ENCODE peak calls at places on chromosome 3, in four cellular contexts. One of them, this sample, is unnamed.

GRCh38 chr3:179308006-179308405 is 14.8 kb upstream of the ZNF639 start:
- DNase-seq in IMR-90: peak; percentile 10
- DNase-seq in fibroblast of the aortic adventitia: peak; percentile 17
- DNase-seq in fibroblast of pulmonary artery: no peak
- DNase-seq in this sample: no peak

GRCh38 chr3:40268708-40269524 is 40.6 kb upstream of the EIF1B start:
- DNase-seq in IMR-90: no peak
- DNase-seq in fibroblast of the aortic adventitia: no peak
- DNase-seq in fibroblast of pulmonary artery: no peak
- DNase-seq in this sample: no peak

GRCh38 chr3:106811376-106811775 is 565.9 kb upstream of the CCDC54 start:
- DNase-seq in IMR-90: peak; percentile 88
- DNase-seq in fibroblast of the aortic adventitia: peak; percentile 85
- DNase-seq in fibroblast of pulmonary artery: peak; percentile 76
- DNase-seq in this sample: peak; percentile 84

GRCh38 chr3:30347679-30348216 is 258.7 kb upstream of the TGFBR2 start:
- DNase-seq in IMR-90: peak; percentile 92
- DNase-seq in fibroblast of the aortic adventitia: peak; percentile 90
- DNase-seq in fibroblast of pulmonary artery: peak; percentile 84
- DNase-seq in this sample: peak; percentile 98

GRCh38 chr3:65412591-65412990 is 626.1 kb downstream of the MAGI1 start:
- DNase-seq in IMR-90: no peak
- DNase-seq in fibroblast of the aortic adventitia: no peak
- DNase-seq in fibroblast of pulmonary artery: no peak
- DNase-seq in this sample: no peak

GRCh38 chr3:196284396-196284795 is 3.1 kb downstream of the PCYT1A start:
- DNase-seq in IMR-90: peak; percentile 37
- DNase-seq in fibroblast of the aortic adventitia: peak; percentile 18
- DNase-seq in fibroblast of pulmonary artery: no peak
- DNase-seq in this sample: peak; percentile 59

GRCh38 chr3:29065211-29065785 is 215.6 kb upstream of the RBMS3 start:
- DNase-seq in IMR-90: peak; percentile 99
- DNase-seq in fibroblast of the aortic adventitia: peak; percentile 97
- DNase-seq in fibroblast of pulmonary artery: peak; percentile 99
- DNase-seq in this sample: peak; percentile 99

GRCh38 chr3:163508212-163508611 is 1570.1 kb downstream of the SI start:
- DNase-seq in IMR-90: no peak
- DNase-seq in fibroblast of the aortic adventitia: no peak
- DNase-seq in fibroblast of pulmonary artery: no peak
- DNase-seq in this sample: no peak

GRCh38 chr3:72595927-72596610 is 252.2 kb downstream of the SHQ1 start:
- DNase-seq in IMR-90: no peak
- DNase-seq in fibroblast of the aortic adventitia: no peak
- DNase-seq in fibroblast of pulmonary artery: no peak
- DNase-seq in this sample: no peak

GRCh38 chr3:62999158-62999557 is 123.9 kb upstream of the CADPS start:
- DNase-seq in IMR-90: no peak
- DNase-seq in fibroblast of the aortic adventitia: no peak
- DNase-seq in fibroblast of pulmonary artery: no peak
- DNase-seq in this sample: no peak

GRCh38 chr3:152298393-152299242 is 29.9 kb downstream of the MBNL1 start:
- DNase-seq in IMR-90: peak; percentile 99
- DNase-seq in fibroblast of the aortic adventitia: peak; percentile 99
- DNase-seq in fibroblast of pulmonary artery: peak; percentile 99
- DNase-seq in this sample: peak; percentile 98

GRCh38 chr3:150183619-150184425 is 213.1 kb upstream of the PFN2 start:
- DNase-seq in IMR-90: peak; percentile 83
- DNase-seq in fibroblast of the aortic adventitia: peak; percentile 90
- DNase-seq in fibroblast of pulmonary artery: peak; percentile 84
- DNase-seq in this sample: peak; percentile 84

GRCh38 chr3:116741462-116741861 is 31.9 kb downstream of the TUSC7 start:
- DNase-seq in IMR-90: no peak
- DNase-seq in fibroblast of the aortic adventitia: no peak
- DNase-seq in fibroblast of pulmonary artery: no peak
- DNase-seq in this sample: no peak

GRCh38 chr3:179421500-179421899 is 29.8 kb downstream of the GNB4 start:
- DNase-seq in IMR-90: peak; percentile 41
- DNase-seq in fibroblast of the aortic adventitia: peak; percentile 67
- DNase-seq in fibroblast of pulmonary artery: peak; percentile 69
- DNase-seq in this sample: peak; percentile 66

GRCh38 chr3:197021729-197022404 is 7.8 kb downstream of the MELTF start:
- DNase-seq in IMR-90: no peak
- DNase-seq in fibroblast of the aortic adventitia: no peak
- DNase-seq in fibroblast of pulmonary artery: no peak
- DNase-seq in this sample: no peak

DNA sequence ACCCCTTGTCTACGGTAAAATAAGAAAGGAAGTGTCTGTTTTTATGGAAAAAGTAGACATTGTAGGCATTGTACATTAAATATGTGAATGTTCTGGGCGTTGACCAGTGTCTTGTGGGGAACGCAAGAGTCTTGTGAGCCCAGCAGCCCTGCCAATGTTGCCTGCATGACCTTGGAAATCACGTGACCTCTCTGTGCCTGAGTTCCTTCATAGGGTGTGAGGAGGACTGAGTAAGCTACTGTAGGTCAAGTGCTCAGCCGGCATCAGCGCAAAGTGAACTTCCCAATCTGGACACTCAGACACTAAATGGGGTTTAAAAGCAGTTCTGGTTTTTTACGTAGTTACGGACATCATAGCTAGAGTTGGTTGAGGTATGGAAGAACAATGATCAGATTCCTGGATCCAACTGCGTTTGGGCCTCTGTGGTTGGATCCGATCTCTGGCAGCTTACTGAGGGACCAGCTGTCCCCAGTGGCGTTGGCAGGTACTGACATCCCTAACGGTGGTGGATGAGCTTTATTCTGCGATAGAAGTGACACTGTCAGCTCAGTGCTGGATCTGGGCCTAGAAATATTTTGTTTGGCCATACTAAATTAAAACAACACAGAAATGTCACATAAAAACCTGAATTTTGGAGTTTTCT is 63.8 kb downstream of the SPSB4 start:
- DNase-seq in IMR-90: no peak
- DNase-seq in fibroblast of the aortic adventitia: no peak
- DNase-seq in fibroblast of pulmonary artery: no peak
- DNase-seq in this sample: no peak
- TF ChIP-seq CTCF in IMR-90: peak; percentile 10
- TF ChIP-seq CTCF in fibroblast of the aortic adventitia: peak; percentile 43
- TF ChIP-seq CTCF in fibroblast of pulmonary artery: peak; percentile 24
- TF ChIP-seq CTCF in this sample: peak; percentile 32

GRCh38 chr3:81837071-81837593 is 75.7 kb upstream of the GBE1 start:
- DNase-seq in IMR-90: no peak
- DNase-seq in fibroblast of the aortic adventitia: no peak
- DNase-seq in fibroblast of pulmonary artery: no peak
- DNase-seq in this sample: no peak
- H3K4me3 ChIP-seq in IMR-90: no peak overlapping the region
- H3K4me3 ChIP-seq in fibroblast of the aortic adventitia: no peak overlapping the region
- H3K4me3 ChIP-seq in fibroblast of pulmonary artery: no peak overlapping the region
- H3K4me3 ChIP-seq in this sample: no peak overlapping the region

DNA sequence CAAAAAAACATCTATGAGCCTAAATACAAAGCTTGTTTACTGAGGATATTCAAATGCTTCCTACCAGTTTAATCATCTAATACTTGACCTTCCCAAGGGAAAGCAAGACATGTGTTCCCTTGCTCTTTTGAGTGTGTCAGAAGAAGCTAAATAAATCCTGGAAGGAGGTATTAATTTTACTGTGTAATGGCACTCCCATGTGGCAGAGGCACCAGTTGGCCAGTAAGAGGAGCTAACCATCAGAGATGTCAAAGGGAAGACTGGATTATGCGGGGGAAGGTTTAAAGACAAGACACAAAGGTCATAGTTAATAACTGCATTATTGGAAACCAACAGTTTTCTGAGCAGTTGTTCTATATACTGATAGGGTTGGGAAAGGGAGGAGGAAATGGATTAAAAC is 125.1 kb downstream of the SUCLG2 start:
- DNase-seq in IMR-90: no peak
- DNase-seq in fibroblast of the aortic adventitia: no peak
- DNase-seq in fibroblast of pulmonary artery: no peak
- DNase-seq in this sample: no peak
- TF ChIP-seq CTCF in IMR-90: no peak
- TF ChIP-seq CTCF in fibroblast of the aortic adventitia: no peak
- TF ChIP-seq CTCF in fibroblast of pulmonary artery: no peak
- TF ChIP-seq CTCF in this sample: no peak

GRCh38 chr3:48561045-48561736 is 2.4 kb downstream of the UCN2 start:
- DNase-seq in IMR-90: peak; percentile 64
- DNase-seq in fibroblast of the aortic adventitia: peak; percentile 35
- DNase-seq in fibroblast of pulmonary artery: peak; percentile 47
- DNase-seq in this sample: peak; percentile 52

GRCh38 chr3:48562367-48563095 is 1.1 kb downstream of the UCN2 start:
- DNase-seq in IMR-90: no peak
- DNase-seq in fibroblast of the aortic adventitia: no peak
- DNase-seq in fibroblast of pulmonary artery: no peak
- DNase-seq in this sample: no peak

GRCh38 chr3:48558446-48559134 is 2.0 kb upstream of the PFKFB4 start:
- DNase-seq in IMR-90: no peak
- DNase-seq in fibroblast of the aortic adventitia: no peak
- DNase-seq in fibroblast of pulmonary artery: no peak
- DNase-seq in this sample: no peak

GRCh38 chr3:48563382-48563918 is at the start of gene UCN2:
- DNase-seq in IMR-90: peak; percentile 21
- DNase-seq in fibroblast of the aortic adventitia: peak; percentile 22
- DNase-seq in fibroblast of pulmonary artery: peak; percentile 41
- DNase-seq in this sample: peak; percentile 62

DNA sequence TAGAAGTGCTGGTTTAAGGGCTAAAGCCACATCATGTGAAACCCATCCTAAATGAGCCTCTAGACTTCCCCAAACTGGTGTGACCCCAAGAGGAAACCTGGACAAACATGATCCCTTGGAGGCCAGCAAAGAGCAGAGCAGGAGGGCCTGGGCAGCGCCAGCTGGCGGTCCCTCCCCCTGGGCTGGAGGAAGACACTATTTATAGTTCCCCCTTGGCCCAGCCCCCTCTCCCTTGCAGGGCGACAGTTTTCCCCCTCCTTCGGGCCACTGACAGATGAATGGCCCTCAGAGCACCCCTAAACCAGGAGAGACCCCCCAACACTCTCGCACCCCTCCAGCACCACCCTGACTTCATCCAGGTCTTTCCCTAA is 2.9 kb downstream of the UCN2 start:
- DNase-seq in IMR-90: no peak
- DNase-seq in fibroblast of the aortic adventitia: no peak
- DNase-seq in fibroblast of pulmonary artery: no peak
- DNase-seq in this sample: no peak
- H3K4me3 ChIP-seq in IMR-90: peak overlapping the region; percentile 28
- H3K4me3 ChIP-seq in fibroblast of the aortic adventitia: no peak overlapping the region
- H3K4me3 ChIP-seq in fibroblast of pulmonary artery: no peak overlapping the region
- H3K4me3 ChIP-seq in this sample: peak overlapping the region; percentile 3

DNA sequence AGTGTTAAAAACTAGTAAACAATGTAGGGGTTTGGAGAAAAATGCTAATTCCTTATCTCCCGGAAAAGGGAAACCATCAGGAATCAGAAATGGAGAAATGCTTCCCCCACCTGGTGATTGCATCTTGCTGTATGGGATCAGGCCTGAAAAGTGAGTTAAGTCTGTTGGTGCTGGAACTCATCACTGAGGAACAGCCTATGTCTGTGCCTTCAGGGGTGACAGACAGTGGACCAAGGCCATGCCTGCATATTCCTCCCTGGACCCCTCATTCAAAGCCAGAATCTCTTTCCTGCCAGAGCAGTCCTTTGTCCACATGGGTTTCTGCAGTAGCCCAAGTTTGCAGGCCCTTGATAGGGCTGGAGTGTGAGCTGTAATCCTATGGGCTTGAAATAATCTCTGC is 160.8 kb upstream of the CTDSPL start:
- DNase-seq in IMR-90: no peak
- DNase-seq in fibroblast of the aortic adventitia: peak; percentile 29
- DNase-seq in fibroblast of pulmonary artery: peak; percentile 3
- DNase-seq in this sample: peak; percentile 37
- TF ChIP-seq CTCF in IMR-90: no peak
- TF ChIP-seq CTCF in fibroblast of the aortic adventitia: peak; percentile 23
- TF ChIP-seq CTCF in fibroblast of pulmonary artery: no peak
- TF ChIP-seq CTCF in this sample: peak; percentile 32

DNA sequence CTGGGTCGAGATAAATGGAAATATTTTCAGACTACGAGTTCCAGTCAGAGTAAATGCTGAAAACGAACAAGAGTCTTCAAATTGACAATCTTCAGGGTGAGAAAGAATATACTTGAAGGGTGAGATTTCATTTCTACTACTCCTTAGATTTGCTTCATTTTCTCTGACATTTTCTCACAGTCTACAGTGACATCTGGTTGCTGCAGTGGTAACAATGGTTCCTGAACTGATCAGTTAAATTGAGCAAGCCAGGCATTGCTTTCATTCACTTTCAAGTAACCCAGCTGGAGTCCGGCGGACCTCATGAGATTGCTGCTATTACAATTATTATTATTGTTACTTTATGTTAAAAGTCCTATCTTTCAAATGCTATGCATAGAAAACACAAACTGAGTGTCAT is 337.1 kb downstream of the VGLL3 start:
- DNase-seq in IMR-90: no peak
- DNase-seq in fibroblast of the aortic adventitia: no peak
- DNase-seq in fibroblast of pulmonary artery: no peak
- DNase-seq in this sample: no peak
- H3K4me3 ChIP-seq in IMR-90: no peak overlapping the region
- H3K4me3 ChIP-seq in fibroblast of the aortic adventitia: no peak overlapping the region
- H3K4me3 ChIP-seq in fibroblast of pulmonary artery: no peak overlapping the region
- H3K4me3 ChIP-seq in this sample: no peak overlapping the region

DNA sequence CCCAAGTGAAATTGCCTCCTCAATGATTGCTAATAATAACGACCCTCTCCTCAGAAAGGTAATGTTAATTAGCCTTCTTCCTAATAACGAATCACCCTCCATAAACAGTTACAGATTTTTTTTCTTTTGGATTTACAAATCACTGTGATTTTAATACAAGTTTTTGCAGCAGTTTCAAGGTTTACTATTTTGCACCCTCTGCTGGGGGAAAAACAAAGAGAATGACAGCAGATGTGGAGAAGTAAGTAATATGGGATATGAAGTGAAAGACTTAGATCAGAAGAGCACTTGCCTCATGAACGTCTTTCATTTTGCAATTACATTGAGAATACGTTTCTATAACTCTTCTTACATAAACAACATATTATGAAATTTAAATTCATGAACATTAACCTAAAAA is 16.1 kb upstream of the CNTN3 start:
- DNase-seq in IMR-90: peak; percentile 59
- DNase-seq in fibroblast of the aortic adventitia: peak; percentile 74
- DNase-seq in fibroblast of pulmonary artery: peak; percentile 71
- DNase-seq in this sample: peak; percentile 47
- TF ChIP-seq CTCF in IMR-90: peak; percentile 55
- TF ChIP-seq CTCF in fibroblast of the aortic adventitia: peak; percentile 56
- TF ChIP-seq CTCF in fibroblast of pulmonary artery: peak; percentile 54
- TF ChIP-seq CTCF in this sample: peak; percentile 35

GRCh38 chr3:83953417-83954089 is 1005.2 kb upstream of the CADM2 start:
- DNase-seq in IMR-90: no peak
- DNase-seq in fibroblast of the aortic adventitia: no peak
- DNase-seq in fibroblast of pulmonary artery: no peak
- DNase-seq in this sample: no peak
- H3K4me3 ChIP-seq in IMR-90: no peak overlapping the region
- H3K4me3 ChIP-seq in fibroblast of the aortic adventitia: no peak overlapping the region
- H3K4me3 ChIP-seq in fibroblast of pulmonary artery: no peak overlapping the region
- H3K4me3 ChIP-seq in this sample: no peak overlapping the region

GRCh38 chr3:86056962-86057361 is 934.0 kb downstream of the VGLL3 start:
- DNase-seq in IMR-90: no peak
- DNase-seq in fibroblast of the aortic adventitia: no peak
- DNase-seq in fibroblast of pulmonary artery: peak; percentile 22
- DNase-seq in this sample: peak; percentile 3
- TF ChIP-seq CTCF in IMR-90: no peak
- TF ChIP-seq CTCF in fibroblast of the aortic adventitia: no peak
- TF ChIP-seq CTCF in fibroblast of pulmonary artery: no peak
- TF ChIP-seq CTCF in this sample: no peak